ENCODE peak calls at places on chromosomes 2 and 18, in six cellular contexts. A is K562, N is HCT116, J is endothelial cell of umbilical vein, G is H1, F is GM12878. H is an unnamed sample.

GRCh38 chr18:7946724-7947377 is 379.7 kb downstream of the PTPRM start:
- DNase-seq in G (no peak), N (peak; percentile 61), F (no peak), A (no peak), J (peak; percentile 72), H (no peak)

GRCh38 chr2:57726294-57726693 is 320.3 kb upstream of the VRK2 start:
- DNase-seq in J (no peak), F (peak; percentile 5), A (no peak), N (no peak), G (no peak), H (no peak)

GRCh38 chr2:111678651-111679050 is 205.3 kb downstream of the ANAPC1 start:
- DNase-seq in N (no peak), J (no peak), G (no peak), F (no peak), A (no peak), H (no peak)

GRCh38 chr2:85760371-85760770 is 6.6 kb downstream of the ATOH8 start:
- DNase-seq in N (no peak), F (no peak), G (no peak), J (peak; percentile 38), A (no peak), H (no peak)

GRCh38 chr2:161416294-161416632 is at the start of gene TBR1:
- DNase-seq in A (no peak), J (no peak), F (no peak), N (no peak), G (no peak), H (no peak)

GRCh38 chr2:96656540-96656939 is 14.0 kb downstream of the FER1L5 start:
- DNase-seq in J (no peak), F (no peak), G (no peak), N (no peak), A (no peak), H (no peak)

GRCh38 chr18:63878982-63879381 is 8.5 kb upstream of the SERPINB2 start:
- DNase-seq in G (no peak), F (no peak), J (no peak), N (no peak), A (no peak), H (no peak)

GRCh38 chr2:127054996-127055785 is 51.8 kb downstream of the BIN1 start:
- DNase-seq in A (no peak), G (no peak), N (no peak), J (no peak), F (no peak), H (no peak)

GRCh38 chr2:170006592-170007327 is 171.2 kb upstream of the MYO3B start:
- DNase-seq in N (no peak), A (no peak), J (peak; percentile 90), F (no peak), G (no peak), H (no peak)

GRCh38 chr2:120736955-120737801 is 1.5 kb downstream of the GLI2 start:
- DNase-seq in N (no peak), A (no peak), F (no peak), J (no peak), G (peak; percentile 71), H (no peak)

GRCh38 chr18:10481831-10482230 is 27.4 kb downstream of the APCDD1 start:
- DNase-seq in A (no peak), N (no peak), J (no peak), G (no peak), F (no peak), H (no peak)

GRCh38 chr2:155913356-155913755 is 419.2 kb downstream of the NR4A2 start:
- DNase-seq in J (no peak), N (no peak), A (no peak), F (no peak), G (no peak), H (no peak)

GRCh38 chr2:57371186-57371585 is 675.4 kb upstream of the VRK2 start:
- DNase-seq in J (no peak), F (no peak), G (no peak), A (no peak), N (no peak), H (no peak)

GRCh38 chr2:118800736-118801135 is 46.7 kb downstream of the EN1 start:
- DNase-seq in A (no peak), G (no peak), F (no peak), J (no peak), N (no peak), H (no peak)

GRCh38 chr18:45780568-45780967 is 44.9 kb upstream of the SIGLEC15 start:
- DNase-seq in N (no peak), G (no peak), J (no peak), F (no peak), A (no peak), H (no peak)

GRCh38 chr2:63842149-63843061 is 709 bp downstream of the UGP2 start:
- DNase-seq in A (peak; percentile 21), G (no peak), F (no peak), J (peak; percentile 51), N (no peak), H (no peak)

GRCh38 chr2:236573066-236573929 is 3.7 kb downstream of the ACKR3 start:
- DNase-seq in J (no peak), F (no peak), G (no peak), A (no peak), N (no peak), H (no peak)

GRCh38 chr18:51076503-51076902 is 46.5 kb downstream of the SMAD4 start:
- DNase-seq in J (no peak), F (no peak), A (no peak), G (no peak), N (no peak), H (no peak)

GRCh38 chr2:85457877-85458316 is 39.4 kb downstream of the SH2D6 start:
- DNase-seq in J (no peak), F (no peak), A (no peak), N (peak; percentile 95), G (no peak), H (no peak)

GRCh38 chr2:30978854-30979253 is 159.4 kb downstream of the GALNT14 start:
- DNase-seq in G (no peak), F (no peak), N (no peak), A (no peak), J (no peak), H (no peak)

GRCh38 chr18:62717059-62717849 is 1.9 kb downstream of the PHLPP1 start:
- DNase-seq in A (no peak), G (no peak), F (no peak), J (peak; percentile 58), N (peak; percentile 34), H (no peak)

GRCh38 chr2:138615257-138615656 is 113.7 kb downstream of the SPOPL start:
- DNase-seq in F (no peak), G (no peak), J (no peak), N (no peak), A (no peak), H (no peak)

GRCh38 chr2:170163666-170164065 is 14.3 kb upstream of the MYO3B start:
- DNase-seq in A (no peak), J (no peak), G (no peak), F (no peak), N (no peak), H (no peak)

GRCh38 chr2:12479042-12479601 is 237.6 kb upstream of the TRIB2 start:
- DNase-seq in F (no peak), J (peak; percentile 69), A (no peak), N (no peak), G (no peak), H (no peak)
- H3K9ac ChIP-seq in F (no peak overlapping the region), J (peak overlapping the region; percentile 65), A (no peak overlapping the region), N (no peak overlapping the region), G (no peak overlapping the region), H (no peak overlapping the region)

DNA sequence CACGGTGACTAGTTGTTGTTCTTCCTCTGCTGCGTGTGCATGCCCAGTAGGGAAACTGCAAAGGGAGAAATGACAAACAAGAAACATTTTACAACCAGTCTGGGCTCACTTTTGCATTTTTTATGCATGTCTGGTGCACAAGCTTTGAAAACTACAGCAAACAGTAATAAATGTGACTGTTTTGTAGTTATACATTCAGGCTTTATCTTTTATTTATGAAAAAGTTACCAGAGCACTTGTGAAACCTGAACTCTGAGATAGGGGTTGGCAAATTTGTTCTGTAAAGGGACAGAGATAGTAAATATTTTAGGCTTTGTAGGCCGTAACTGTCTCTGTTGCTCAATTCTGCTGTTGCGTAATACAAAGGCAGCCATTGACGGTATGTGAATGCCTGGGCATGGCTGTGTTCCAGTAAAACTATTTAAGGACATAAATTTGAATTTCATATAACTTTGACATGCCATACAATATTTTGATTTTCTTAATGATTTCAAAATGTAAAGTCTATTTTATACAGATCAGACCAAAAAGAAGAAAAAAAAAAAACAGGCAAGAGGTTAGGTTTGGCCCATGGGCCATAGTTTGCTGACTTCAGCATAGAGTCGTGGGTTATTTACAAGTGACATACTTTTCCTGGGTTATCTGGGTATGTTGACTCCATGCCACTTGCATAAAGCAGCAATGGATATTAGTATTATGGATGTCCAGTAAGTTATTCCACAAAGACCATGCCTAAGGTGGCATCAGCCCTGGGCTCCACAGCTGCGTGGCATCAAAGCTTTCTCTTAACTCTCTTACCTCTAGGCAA is 53.6 kb upstream of the EML6 start:
- DNase-seq in J (no peak), N (no peak), G (no peak), A (no peak), F (no peak), H (peak; percentile 86)
- TF ChIP-seq POLR2AphosphoS5 in J (no peak), N (no peak), G (no peak), A (no peak), F (peak; percentile 73), H (no peak)

DNA sequence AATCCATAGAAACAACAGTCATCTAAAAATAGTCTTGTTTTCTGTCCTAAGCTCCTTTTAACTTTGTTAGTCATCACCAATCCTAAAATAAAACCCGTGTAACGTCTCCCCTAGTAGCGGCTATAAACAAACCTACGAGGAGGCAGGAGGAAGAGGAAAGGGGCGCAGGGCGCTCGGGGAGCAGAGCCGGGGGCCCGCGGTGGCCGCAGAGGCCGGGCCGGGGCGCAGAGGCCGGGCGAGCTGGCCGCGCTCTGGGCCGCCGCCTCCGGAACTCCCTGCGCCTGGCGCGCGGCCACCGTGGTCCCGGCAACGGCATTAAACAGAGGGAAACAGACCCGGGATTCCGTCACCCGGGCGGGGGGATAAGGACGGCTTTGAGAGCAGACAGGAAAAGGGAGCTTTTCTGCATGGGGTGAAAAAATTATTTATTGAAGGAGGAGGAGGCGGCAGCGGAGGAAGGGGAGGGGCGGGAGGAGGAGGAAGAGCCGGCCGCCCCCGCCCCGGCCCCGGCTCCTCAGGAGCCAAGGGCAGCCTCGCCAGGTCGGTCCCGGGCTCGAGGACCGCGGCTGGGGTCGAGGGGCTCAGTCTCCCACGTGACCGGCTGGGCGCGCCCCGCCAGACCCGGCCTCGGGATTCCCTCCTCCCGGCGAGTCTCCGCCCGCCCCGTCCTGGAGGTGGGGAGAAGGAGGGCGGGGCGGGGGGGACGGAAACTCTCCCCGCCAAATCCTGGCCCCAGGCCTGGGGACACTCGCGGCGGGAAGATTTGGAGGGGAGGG is 1.9 kb upstream of the NFATC1 start:
- DNase-seq in F (no peak), A (peak; percentile 79), J (peak; percentile 94), N (peak; percentile 44), G (no peak), H (no peak)
- TF ChIP-seq EZH2 in F (no peak), A (no peak), J (no peak), N (no peak), G (peak; percentile 57), H (no peak)

DNA sequence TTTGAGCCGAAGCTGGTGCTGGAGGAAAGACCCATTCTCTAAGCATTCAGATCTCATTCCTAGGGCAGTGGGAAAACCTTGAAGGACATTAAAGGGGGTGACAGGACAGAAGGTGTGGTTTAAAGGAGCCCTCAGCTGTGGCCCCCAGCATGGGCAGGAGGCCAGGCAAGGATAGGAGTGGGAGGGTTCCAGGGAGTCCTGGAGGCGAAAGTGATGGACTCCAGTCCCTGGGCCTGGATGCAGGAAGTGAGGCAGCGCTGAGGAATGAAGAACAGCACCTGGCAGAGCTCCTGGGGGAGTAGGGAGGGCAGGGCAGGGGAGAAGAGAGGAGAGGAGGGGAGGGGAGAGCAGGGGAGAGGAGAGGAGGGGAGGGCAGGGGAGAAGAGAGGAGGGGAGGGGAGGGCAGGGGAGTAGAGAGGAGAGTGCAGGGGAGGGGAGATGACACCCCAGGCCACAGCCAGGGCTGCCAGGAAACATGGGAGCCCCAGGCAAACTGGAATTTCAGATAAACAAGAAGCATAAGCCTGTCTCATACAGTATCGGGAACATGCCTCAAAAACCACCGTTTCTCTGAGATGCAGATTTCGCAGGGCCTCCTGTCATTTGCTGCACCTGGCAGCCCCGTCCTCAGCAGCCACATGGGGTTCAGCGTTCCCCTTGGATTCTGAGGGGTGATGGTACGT is 5.7 kb downstream of the RAMP1 start:
- DNase-seq in G (no peak), N (no peak), A (no peak), J (no peak), F (no peak), H (no peak)
- H3K9ac ChIP-seq in G (no peak overlapping the region), N (peak overlapping the region; percentile 65), A (no peak overlapping the region), J (no peak overlapping the region), F (no peak overlapping the region), H (no peak overlapping the region)

H was measured in SK-N-MC.